ENCODE peak calls at places on chromosomes 4 and X, in eight cellular contexts. K is PC-9, Q is cardiac fibroblast, V is epithelial cell of esophagus, S is fibroblast of the aortic adventitia, T is heart right ventricle, E is stomach, R is suprapubic skin. I is an unnamed sample.

GRCh38 chr4:110119880-110120279 is 78.5 kb downstream of the ELOVL6 start:
- DNase-seq in T (no peak), S (peak), E (no peak), V (peak), Q (peak), R (no peak), K (peak), I (no peak)

GRCh38 chr4:7384929-7385890 is 49.5 kb downstream of the PSAPL1 start:
- DNase-seq in R (peak), V (no peak), K (no peak), S (no peak), E (no peak), Q (no peak), T (no peak), I (no peak)

GRCh38 chrX:67892391-67892790 is 348.6 kb downstream of the AR start:
- DNase-seq in T (no peak), R (no peak), E (no peak), V (no peak), Q (no peak), S (no peak), K (no peak), I (no peak)

GRCh38 chrX:68163446-68163845 is 269.8 kb downstream of the OPHN1 start:
- DNase-seq in V (peak), Q (peak), T (no peak), K (no peak), E (no peak), R (no peak), S (peak), I (no peak)

GRCh38 chr4:59630922-59631321 is 1569.2 kb upstream of the ADGRL3 start:
- DNase-seq in E (no peak), K (no peak), R (no peak), S (no peak), Q (no peak), T (no peak), V (no peak), I (no peak)

GRCh38 chr4:125620066-125620850 is 305.5 kb downstream of the FAT4 start:
- DNase-seq in K (no peak), T (no peak), Q (peak), S (peak), V (no peak), E (no peak), R (no peak), I (no peak)

GRCh38 chr4:174318829-174319764 is 35.4 kb downstream of the CEP44 start:
- DNase-seq in E (no peak), V (peak), S (peak), T (no peak), K (no peak), Q (peak), R (no peak), I (no peak)

GRCh38 chr4:27121830-27122229 is 261.2 kb downstream of the STIM2 start:
- DNase-seq in E (no peak), K (no peak), Q (no peak), R (no peak), T (no peak), V (no peak), S (no peak), I (no peak)

GRCh38 chrX:20620301-20620700 is 353.6 kb upstream of the RPS6KA3 start:
- DNase-seq in Q (no peak), K (no peak), T (no peak), R (no peak), E (no peak), S (peak), V (peak), I (no peak)

GRCh38 chr4:113094802-113095201 is 45.3 kb downstream of the ANK2 start:
- DNase-seq in E (no peak), R (no peak), Q (peak), V (peak), K (no peak), S (peak), T (no peak), I (no peak)

GRCh38 chr4:102139932-102140331 is 205.3 kb downstream of the SLC39A8 start:
- DNase-seq in S (peak), K (peak), E (no peak), R (no peak), T (no peak), Q (no peak), V (peak), I (no peak)

GRCh38 chr4:40283968-40284367 is 51.2 kb upstream of the CHRNA9 start:
- DNase-seq in V (peak), K (no peak), E (no peak), T (no peak), Q (no peak), S (no peak), R (no peak), I (no peak)

GRCh38 chr4:77220841-77221613 is 64.0 kb downstream of the CCNG2 start:
- DNase-seq in R (no peak), E (no peak), S (peak), T (peak), V (peak), K (no peak), Q (peak), I (no peak)

GRCh38 chr4:55386073-55386472 is 9.7 kb upstream of the TMEM165 start:
- DNase-seq in S (no peak), V (peak), E (no peak), R (no peak), Q (peak), K (no peak), T (no peak), I (no peak)

GRCh38 chrX:107674480-107675364 is 46.4 kb downstream of the PRPS1 start:
- DNase-seq in R (peak), T (peak), Q (peak), V (peak), K (peak), S (peak), E (peak), I (no peak)

GRCh38 chrX:107676559-107677378 is 48.5 kb downstream of the PRPS1 start:
- DNase-seq in Q (peak), E (peak), V (peak), T (peak), S (peak), R (peak), K (peak), I (peak)

GRCh38 chrX:107673933-107674479 is 45.7 kb downstream of the PRPS1 start:
- DNase-seq in R (peak), S (no peak), Q (peak), V (peak), T (peak), K (peak), E (peak), I (no peak)

GRCh38 chrX:107675823-107676555 is 47.7 kb downstream of the PRPS1 start:
- DNase-seq in V (peak), S (peak), R (no peak), K (peak), E (no peak), Q (peak), T (no peak), I (no peak)

GRCh38 chrX:107675365-107675654 is 47.0 kb downstream of the PRPS1 start:
- DNase-seq in T (no peak), V (no peak), R (no peak), Q (no peak), S (no peak), K (peak), E (no peak), I (no peak)
- H3K4me3 ChIP-seq in T (peak), V (peak), R (peak), Q (peak), S (no peak), K (peak), E (peak), I (no peak)

GRCh38 chrX:38986586-38986985 is 185.3 kb downstream of the MID1IP1 start:
- DNase-seq in Q (no peak), E (no peak), T (no peak), S (no peak), V (no peak), K (no peak), R (no peak), I (no peak)

GRCh38 chrX:38982843-38983242 is 181.6 kb downstream of the MID1IP1 start:
- DNase-seq in K (no peak), R (no peak), Q (no peak), E (no peak), T (no peak), V (no peak), S (no peak), I (no peak)

GRCh38 chrX:38987135-38987780 is 186.0 kb downstream of the MID1IP1 start:
- DNase-seq in R (no peak), E (no peak), S (no peak), T (no peak), V (no peak), K (no peak), Q (no peak), I (no peak)

GRCh38 chrX:38985945-38986344 is 184.7 kb downstream of the MID1IP1 start:
- DNase-seq in Q (no peak), S (no peak), T (no peak), V (no peak), K (no peak), E (no peak), R (no peak), I (no peak)

DNA sequence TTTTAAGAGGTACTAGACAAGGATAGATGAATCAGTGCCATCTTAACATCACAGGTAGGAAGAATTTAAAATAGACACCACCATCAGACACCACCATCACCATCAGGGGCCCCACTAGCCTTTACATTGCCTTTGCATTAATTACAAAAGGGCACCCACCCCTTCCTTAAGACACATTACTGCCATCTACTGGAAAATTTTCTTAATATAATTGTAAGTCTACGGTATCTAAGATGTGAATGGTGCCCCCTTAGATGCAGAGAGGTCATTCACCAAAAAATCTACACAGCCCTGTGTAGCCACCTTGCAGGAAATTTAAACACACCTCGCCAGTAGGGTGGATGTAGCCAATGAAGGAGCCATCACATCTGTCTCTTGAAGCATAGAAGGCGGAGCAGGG is 184.1 kb downstream of the MID1IP1 start:
- DNase-seq in S (peak), E (no peak), V (peak), Q (peak), T (no peak), K (no peak), R (no peak), I (no peak)
- TF ChIP-seq CTCF in S (peak), E (no peak), V (peak), Q (no peak), T (no peak), K (no peak), R (no peak), I (no peak)

DNA sequence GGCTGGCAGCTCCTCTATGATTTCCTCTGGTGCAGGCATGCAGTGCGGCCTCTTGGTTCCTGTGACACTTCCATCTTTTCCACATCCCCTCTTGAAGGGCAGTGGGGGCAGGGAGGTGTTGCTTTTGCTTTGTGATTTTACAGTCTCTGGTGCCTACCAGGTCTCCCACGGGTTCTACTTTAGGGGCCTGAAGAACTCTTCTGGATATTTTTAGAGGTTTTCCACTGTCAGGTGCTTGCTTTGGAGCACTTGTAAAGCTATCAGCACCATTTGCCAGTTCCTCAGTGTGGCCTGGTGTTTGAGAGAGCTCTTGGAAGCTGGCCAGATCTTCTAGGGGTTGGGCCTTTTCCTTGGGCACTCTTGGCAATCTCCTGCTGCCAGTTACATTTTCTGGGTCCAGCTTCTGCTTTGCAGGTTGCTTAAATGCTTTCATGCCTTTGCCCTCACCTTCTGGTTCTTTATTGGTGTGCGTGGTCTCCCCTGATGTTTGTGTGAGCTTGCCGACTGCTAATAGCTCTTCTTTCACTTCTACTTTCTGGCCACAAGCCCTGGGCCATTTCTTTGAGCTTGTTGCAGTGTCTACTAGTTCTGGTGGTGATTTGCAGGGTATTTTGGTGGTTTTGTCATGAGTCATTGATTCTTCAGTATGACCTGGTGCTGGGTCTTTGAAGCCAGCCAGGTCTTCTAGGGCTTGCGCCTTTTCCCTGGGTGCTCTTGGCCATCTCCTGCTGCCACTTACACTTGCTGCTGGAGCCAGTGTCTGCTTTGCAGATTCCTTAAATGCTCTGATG is 11.4 kb upstream of the CHST7 start:
- DNase-seq in S (no peak), E (peak), Q (no peak), T (no peak), V (no peak), K (no peak), R (no peak), I (no peak)
- H3K4me3 ChIP-seq in S (no peak), E (no peak), Q (no peak), T (no peak), V (no peak), K (no peak), R (no peak), I (no peak)

DNA sequence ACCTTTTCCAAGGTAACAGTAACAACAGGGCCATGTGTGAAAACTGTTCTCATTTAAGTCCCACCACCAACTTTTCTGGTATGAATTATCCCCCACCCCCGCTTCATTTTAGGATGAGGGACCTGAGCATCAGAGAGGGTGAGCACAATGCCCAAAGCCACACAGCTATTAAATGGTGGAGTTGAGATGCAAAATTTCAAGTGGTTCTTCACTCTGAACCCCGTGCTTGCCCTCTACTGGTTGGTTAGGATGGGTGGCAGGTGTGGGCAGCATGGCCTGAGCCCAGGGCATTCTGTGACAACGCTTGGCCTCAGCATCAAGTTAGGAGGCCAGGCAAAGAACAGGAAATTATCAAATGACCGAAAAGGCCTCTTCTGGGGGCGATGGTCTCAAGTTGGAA is 33.5 kb downstream of the MED28 start:
- DNase-seq in Q (no peak), E (no peak), T (no peak), S (no peak), K (no peak), R (no peak), V (no peak), I (no peak)
- TF ChIP-seq CTCF in Q (peak), E (no peak), T (no peak), S (no peak), K (no peak), R (no peak), V (no peak), I (peak)

DNA sequence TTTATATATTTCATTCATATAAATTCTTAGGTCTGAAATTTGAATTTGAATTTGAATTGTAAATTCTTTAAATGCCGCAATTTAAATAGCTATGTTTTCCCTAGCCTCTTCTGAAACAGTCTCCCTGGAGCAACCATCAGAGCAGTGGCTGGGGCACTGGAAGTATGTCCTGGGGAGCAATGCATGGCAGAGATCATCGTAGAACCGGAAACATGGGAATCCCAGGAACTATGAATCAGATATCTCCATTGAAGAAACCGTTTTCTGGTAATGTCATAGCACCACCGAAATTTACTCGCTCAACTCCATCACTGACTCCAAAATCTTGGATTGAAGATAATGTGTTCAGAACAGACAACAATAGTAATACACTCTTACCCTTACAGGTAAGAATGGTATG is 4.9 kb downstream of the CPEB2 start:
- DNase-seq in Q (no peak), T (no peak), K (no peak), E (no peak), S (no peak), V (no peak), R (no peak), I (no peak)
- H3K4me3 ChIP-seq in Q (peak), T (no peak), K (no peak), E (peak), S (peak), V (no peak), R (no peak), I (no peak)

GRCh38 chr4:184102488-184102887 is 115.2 kb downstream of the ENPP6 start:
- DNase-seq in T (no peak), V (no peak), E (no peak), K (no peak), Q (no peak), R (no peak), S (no peak), I (no peak)

GRCh38 chr4:184099541-184099966 is 118.1 kb downstream of the ENPP6 start:
- DNase-seq in T (no peak), Q (no peak), E (no peak), K (no peak), R (no peak), V (no peak), S (no peak), I (no peak)

GRCh38 chr4:184099033-184099432 is 118.6 kb downstream of the ENPP6 start:
- DNase-seq in E (no peak), Q (no peak), R (no peak), K (no peak), T (no peak), S (no peak), V (no peak), I (no peak)

GRCh38 chr4:184101711-184102110 is 116.0 kb downstream of the ENPP6 start:
- DNase-seq in V (no peak), K (no peak), S (no peak), T (no peak), R (no peak), Q (no peak), E (no peak), I (no peak)

GRCh38 chr4:184100297-184100885 is 117.3 kb downstream of the ENPP6 start:
- DNase-seq in S (peak), Q (peak), T (peak), E (peak), V (peak), R (no peak), K (no peak), I (no peak)
- TF ChIP-seq CTCF in S (peak), Q (peak), T (peak), E (peak), V (peak), R (no peak), K (peak), I (peak)

DNA sequence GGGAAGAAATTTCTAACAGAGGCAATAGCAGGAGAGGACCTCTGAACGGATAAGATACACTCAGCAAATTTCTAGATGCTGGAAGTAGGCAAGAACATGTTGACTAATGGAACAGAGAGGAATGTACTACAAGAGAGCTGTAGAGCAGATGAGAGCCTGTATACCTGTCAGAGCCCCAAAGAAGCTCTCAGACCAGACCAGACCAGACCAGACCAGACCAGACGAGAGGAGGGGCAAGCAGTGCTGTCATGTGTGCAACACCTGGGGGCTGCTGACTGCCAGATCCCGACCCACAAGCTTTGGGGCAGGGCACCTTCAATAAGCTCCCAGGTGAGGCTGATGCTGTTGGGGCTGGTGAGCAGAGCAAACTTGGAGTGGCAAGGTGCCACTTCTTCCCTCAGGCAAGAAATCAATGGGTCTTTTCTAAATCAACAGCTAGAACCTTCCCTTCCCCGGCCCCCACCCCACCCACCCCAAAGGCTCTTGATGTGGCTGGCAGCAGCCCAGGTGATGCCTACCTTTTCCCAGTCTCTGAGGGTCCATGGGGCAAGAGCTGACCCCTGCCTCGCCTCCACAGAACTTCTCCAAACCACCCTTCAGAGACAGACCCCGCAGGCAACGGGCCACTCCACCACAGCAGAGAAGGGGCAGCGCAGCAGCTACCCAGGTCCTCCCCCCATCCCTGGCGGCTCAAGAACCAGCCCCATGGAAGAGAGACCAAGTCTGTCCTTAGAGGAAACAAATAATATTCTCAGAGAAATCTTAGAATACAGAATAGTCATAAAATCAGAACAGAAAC is 32.7 kb downstream of the MECP2 start:
- DNase-seq in S (no peak), Q (no peak), K (no peak), T (no peak), E (no peak), R (no peak), V (no peak), I (no peak)
- H3K4me3 ChIP-seq in S (no peak), Q (no peak), K (no peak), T (no peak), E (no peak), R (no peak), V (no peak), I (no peak)

GRCh38 chr4:16505726-16506125 is 279.5 kb upstream of the TAPT1 start:
- DNase-seq in R (no peak), Q (peak), T (no peak), E (no peak), V (no peak), K (no peak), S (peak), I (no peak)
- TF ChIP-seq CTCF in R (no peak), Q (peak), T (no peak), E (no peak), V (no peak), K (no peak), S (peak), I (peak)

I was measured in retinal pigment epithelial cell.